ENCODE peak calls at places on chromosome 10, in eight cellular contexts. R is mucosa of descending colon, A is tibial nerve, B is endothelial cell of umbilical vein, O is ovary, Q is cardiac fibroblast, D is uterus, U is GM23338. T is an unnamed sample.

GRCh38 chr10:96588601-96589419 is 2.0 kb upstream of the TM9SF3 start:
- DNase-seq in R (no peak), A (no peak), B (no peak), O (no peak), Q (no peak), D (no peak), U (no peak), T (peak)

GRCh38 chr10:104128214-104128613 is 6.2 kb downstream of the SFR1 start:
- DNase-seq in R (no peak), A (no peak), B (peak), O (no peak), Q (peak), D (no peak), U (no peak), T (no peak)

GRCh38 chr10:85195596-85195995 is 867.2 kb downstream of the CCSER2 start:
- DNase-seq in R (no peak), A (no peak), B (no peak), O (no peak), Q (no peak), D (no peak), U (no peak), T (no peak)

GRCh38 chr10:52672880-52673279 is 99.7 kb downstream of the MBL2 start:
- DNase-seq in R (no peak), A (no peak), B (no peak), O (no peak), Q (no peak), D (no peak), U (no peak), T (no peak)

GRCh38 chr10:78972160-78972946 is 96.4 kb upstream of the ZMIZ1 start:
- DNase-seq in R (peak), A (peak), B (peak), O (peak), Q (peak), D (peak), U (no peak), T (no peak)

GRCh38 chr10:124996854-124997215 is 54.9 kb downstream of the ZRANB1 start:
- DNase-seq in R (no peak), A (no peak), B (no peak), O (no peak), Q (no peak), D (no peak), U (no peak), T (no peak)

GRCh38 chr10:65234261-65234660 is 1691.6 kb upstream of the LRRTM3 start:
- DNase-seq in R (no peak), A (no peak), B (no peak), O (no peak), Q (no peak), D (no peak), U (no peak), T (no peak)

GRCh38 chr10:89129850-89130396 is 77.2 kb downstream of the CH25H start:
- DNase-seq in R (no peak), A (no peak), B (no peak), O (no peak), Q (peak), D (no peak), U (no peak), T (no peak)

GRCh38 chr10:119388849-119389345 is 153.6 kb downstream of the RGS10 start:
- DNase-seq in R (no peak), A (no peak), B (no peak), O (no peak), Q (no peak), D (no peak), U (no peak), T (no peak)

GRCh38 chr10:89373916-89374711 is 3.7 kb upstream of the IFIT1B start:
- DNase-seq in R (peak), A (peak), B (peak), O (peak), Q (peak), D (peak), U (no peak), T (no peak)

GRCh38 chr10:17233534-17233933 is 5.5 kb downstream of the VIM start:
- DNase-seq in R (peak), A (no peak), B (peak), O (peak), Q (peak), D (peak), U (no peak), T (no peak)

GRCh38 chr10:5465976-5466450 is 33.4 kb downstream of the CALML5 start:
- DNase-seq in R (peak), A (no peak), B (no peak), O (no peak), Q (no peak), D (no peak), U (peak), T (no peak)

GRCh38 chr10:3971713-3972112 is 186.7 kb upstream of the KLF6 start:
- DNase-seq in R (no peak), A (no peak), B (no peak), O (no peak), Q (no peak), D (no peak), U (no peak), T (no peak)

GRCh38 chr10:96442017-96442643 is 71.6 kb downstream of the TLL2 start:
- DNase-seq in R (no peak), A (no peak), B (no peak), O (no peak), Q (no peak), D (no peak), U (peak), T (no peak)

GRCh38 chr10:2978111-2978510 is 89.2 kb upstream of the PFKP start:
- DNase-seq in R (no peak), A (no peak), B (peak), O (no peak), Q (peak), D (no peak), U (peak), T (peak)

GRCh38 chr10:25487266-25487665 is 312.5 kb downstream of the GPR158 start:
- DNase-seq in R (no peak), A (no peak), B (peak), O (no peak), Q (no peak), D (no peak), U (no peak), T (no peak)

GRCh38 chr10:100009793-100010676 is at the start of gene DNMBP:
- DNase-seq in R (peak), A (peak), B (peak), O (peak), Q (peak), D (peak), U (peak), T (no peak)

GRCh38 chr10:75708060-75708459 is 276.6 kb downstream of the LRMDA start:
- DNase-seq in R (no peak), A (no peak), B (no peak), O (no peak), Q (no peak), D (no peak), U (no peak), T (no peak)

GRCh38 chr10:35781643-35782035 is 139.5 kb upstream of the FZD8 start:
- DNase-seq in R (no peak), A (no peak), B (peak), O (no peak), Q (peak), D (no peak), U (peak), T (no peak)

GRCh38 chr10:35784751-35785150 is 142.7 kb upstream of the FZD8 start:
- DNase-seq in R (no peak), A (no peak), B (no peak), O (no peak), Q (no peak), D (no peak), U (no peak), T (no peak)

GRCh38 chr10:35783305-35783838 is 141.3 kb upstream of the FZD8 start:
- DNase-seq in R (no peak), A (no peak), B (no peak), O (no peak), Q (peak), D (no peak), U (no peak), T (no peak)

GRCh38 chr10:35778344-35778743 is 136.2 kb upstream of the FZD8 start:
- DNase-seq in R (no peak), A (no peak), B (peak), O (no peak), Q (no peak), D (no peak), U (no peak), T (no peak)

GRCh38 chr10:35780970-35781642 is 139.0 kb upstream of the FZD8 start:
- DNase-seq in R (no peak), A (no peak), B (peak), O (no peak), Q (peak), D (no peak), U (no peak), T (no peak)
- TF ChIP-seq CTCF in R (no peak), A (no peak), B (no peak), O (no peak), Q (no peak), D (no peak), U (no peak), T (no peak)

GRCh38 chr10:8055420-8056349 is 1.2 kb downstream of the GATA3 start:
- DNase-seq in R (peak), A (no peak), B (no peak), O (no peak), Q (no peak), D (no peak), U (peak), T (no peak)

GRCh38 chr10:8054498-8055407 is at the start of gene GATA3:
- DNase-seq in R (peak), A (no peak), B (peak), O (no peak), Q (peak), D (no peak), U (peak), T (no peak)

GRCh38 chr10:8053446-8054242 is 844 bp upstream of the GATA3 start:
- DNase-seq in R (peak), A (no peak), B (peak), O (peak), Q (peak), D (peak), U (peak), T (no peak)

GRCh38 chr10:8052970-8053445 is 1.5 kb upstream of the GATA3 start:
- DNase-seq in R (no peak), A (no peak), B (no peak), O (no peak), Q (no peak), D (no peak), U (no peak), T (no peak)

GRCh38 chr10:8054243-8054497 is 318 bp upstream of the GATA3 start:
- DNase-seq in R (no peak), A (no peak), B (no peak), O (no peak), Q (no peak), D (no peak), U (no peak), T (no peak)
- H3K4me3 ChIP-seq in R (no peak), A (peak), B (peak), O (peak), Q (peak), D (peak), U (peak), T (no peak)

GRCh38 chr10:108434818-108435217 is 1270.3 kb upstream of the SORCS1 start:
- DNase-seq in R (no peak), A (no peak), B (no peak), O (no peak), Q (no peak), D (no peak), U (peak), T (no peak)

GRCh38 chr10:108443636-108444035 is 1279.1 kb upstream of the SORCS1 start:
- DNase-seq in R (no peak), A (no peak), B (no peak), O (no peak), Q (no peak), D (no peak), U (no peak), T (no peak)

DNA sequence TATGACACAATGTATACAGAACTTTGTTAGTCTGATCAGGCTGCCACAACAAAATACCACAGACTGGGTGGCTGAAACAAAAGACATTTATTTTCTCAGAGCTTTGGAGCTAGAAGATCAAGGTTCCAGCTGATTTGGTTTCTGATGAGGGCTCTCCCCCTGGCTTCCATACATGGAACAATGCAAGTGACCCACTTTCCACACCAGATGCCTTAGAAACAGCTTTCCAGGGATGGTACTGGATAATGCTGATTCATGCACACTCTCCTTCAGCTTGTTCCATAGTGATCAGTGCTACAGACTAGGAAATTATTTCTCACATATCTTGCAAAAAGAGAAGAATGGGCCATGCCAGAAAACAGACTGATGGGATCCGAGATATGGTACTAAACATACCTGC is 1274.9 kb upstream of the SORCS1 start:
- DNase-seq in R (no peak), A (no peak), B (no peak), O (no peak), Q (no peak), D (no peak), U (no peak), T (no peak)
- TF ChIP-seq CTCF in R (no peak), A (no peak), B (no peak), O (no peak), Q (no peak), D (no peak), U (no peak), T (no peak)

DNA sequence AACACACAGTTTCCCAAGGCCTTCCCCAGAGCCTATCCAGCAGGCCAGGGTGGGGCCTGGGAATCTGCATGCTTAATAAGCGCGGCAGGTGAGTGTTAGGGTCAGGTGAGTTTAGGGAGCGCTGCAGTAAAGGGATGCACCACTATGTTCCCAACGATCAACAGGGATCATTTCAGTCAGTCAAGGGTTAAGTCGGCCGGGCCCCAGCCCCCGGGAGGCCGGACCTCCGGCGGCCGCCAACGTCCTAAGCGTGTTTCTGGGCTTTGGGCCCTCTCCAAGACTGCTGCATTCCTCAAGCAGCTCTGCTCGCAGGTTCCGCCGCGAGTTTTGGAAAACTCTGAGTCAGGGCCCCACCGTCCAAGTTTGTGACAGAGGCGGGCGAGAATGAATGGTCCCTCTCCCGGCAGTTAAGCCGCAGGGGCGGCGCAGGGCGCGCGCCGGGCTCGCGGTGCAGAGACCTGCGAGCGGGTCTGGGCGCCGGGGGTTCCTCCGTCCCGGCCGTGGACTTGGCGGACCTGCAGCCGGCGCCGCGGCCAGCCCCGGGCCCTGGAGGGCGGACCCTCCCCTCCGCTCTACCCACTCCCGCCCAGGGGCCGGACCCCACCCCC is 81.6 kb downstream of the ARHGAP22 start:
- DNase-seq in R (no peak), A (no peak), B (peak), O (peak), Q (peak), D (peak), U (peak), T (no peak)
- H3K4me3 ChIP-seq in R (no peak), A (peak), B (no peak), O (peak), Q (peak), D (peak), U (peak), T (no peak)

T was measured in GM12864.